ENCODE peak calls at places on chromosomes 13 and 19, in five cellular contexts. J, A, H, N and L are unnamed samples.

GRCh38 chr13:32174366-32174765 is 140.8 kb downstream of the ZAR1L start:
- DNase-seq in J (no peak), A (no peak), H (no peak), N (no peak), L (no peak)

GRCh38 chr19:13796301-13797057 is 1.2 kb downstream of the ZSWIM4 start:
- DNase-seq in J (peak; percentile 64), A (peak; percentile 96), H (peak; percentile 53), N (peak; percentile 87), L (peak; percentile 98)

GRCh38 chr19:22606954-22607652 is 27.0 kb upstream of the ZNF492 start:
- DNase-seq in J (no peak), A (no peak), H (no peak), N (peak; percentile 2), L (peak; percentile 44)

GRCh38 chr19:53992815-53993214 is 1.4 kb downstream of the CACNG6 start:
- DNase-seq in J (no peak), A (no peak), H (no peak), N (no peak), L (no peak)

GRCh38 chr13:41455725-41456419 is 1.5 kb upstream of the RGCC start:
- DNase-seq in J (no peak), A (no peak), H (no peak), N (no peak), L (no peak)

GRCh38 chr13:38684714-38685113 is 2.2 kb upstream of the FREM2 start:
- DNase-seq in J (no peak), A (no peak), H (no peak), N (no peak), L (no peak)

GRCh38 chr19:2371656-2372055 is 11.6 kb downstream of the TMPRSS9 start:
- DNase-seq in J (no peak), A (peak; percentile 22), H (no peak), N (no peak), L (peak; percentile 89)

GRCh38 chr13:23770428-23770827 is 118.8 kb downstream of the MIPEP start:
- DNase-seq in J (no peak), A (no peak), H (no peak), N (no peak), L (no peak)

GRCh38 chr19:18193388-18194207 is 580 bp downstream of the MPV17L2 start:
- DNase-seq in J (no peak), A (no peak), H (no peak), N (no peak), L (peak; percentile 72)
- TF ChIP-seq CTCF in J (no peak), A (no peak), H (no peak), N (no peak), L (no peak)

GRCh38 chr13:48626077-48626449 is 27.7 kb upstream of the CYSLTR2 start:
- DNase-seq in J (no peak), A (no peak), H (no peak), N (no peak), L (no peak)
- H3K27ac ChIP-seq in J (peak overlapping the region; percentile 52), A (no peak overlapping the region), H (no peak overlapping the region), N (no peak overlapping the region), L (peak overlapping the region; percentile 26)

GRCh38 chr19:51946602-51947001 is 19.3 kb downstream of the ZNF613 start:
- DNase-seq in J (no peak), A (no peak), H (no peak), N (no peak), L (no peak)
- H3K9me3 ChIP-seq in J (peaks cover 12% of the 10 kb centered on the region), A (peaks cover 62% of the 10 kb centered on the region), H (peaks cover 96% of the 10 kb centered on the region), N (peaks cover 90% of the 10 kb centered on the region), L (peaks cover 38% of the 10 kb centered on the region)

GRCh38 chr13:85896516-85897450 is 97.6 kb upstream of the SLITRK6 start:
- DNase-seq in J (no peak), A (peak; percentile 82), H (no peak), N (no peak), L (no peak)
- TF ChIP-seq CTCF in J (no peak), A (peak; percentile 32), H (no peak), N (no peak), L (no peak)

GRCh38 chr19:56119585-56119978 is 1.5 kb downstream of the ZNF787 start:
- DNase-seq in J (no peak), A (peak; percentile 32), H (peak; percentile 61), N (no peak), L (peak; percentile 87)
- H3K27ac ChIP-seq in J (peak overlapping the region; percentile 90), A (peak overlapping the region; percentile 78), H (peak overlapping the region; percentile 95), N (peak overlapping the region; percentile 78), L (peak overlapping the region; percentile 80)

GRCh38 chr19:14798760-14799159 is 20.4 kb upstream of the ADGRE2 start:
- DNase-seq in J (no peak), A (no peak), H (no peak), N (no peak), L (no peak)
- H3K9me3 ChIP-seq in J (no peaks in the 10 kb centered on the region), A (no peaks in the 10 kb centered on the region), H (no peaks in the 10 kb centered on the region), N (no peaks in the 10 kb centered on the region), L (no peaks in the 10 kb centered on the region)

GRCh38 chr19:3975637-3976087 is 4.8 kb upstream of the DAPK3 start:
- DNase-seq in J (no peak), A (no peak), H (no peak), N (no peak), L (peak; percentile 55)

GRCh38 chr19:3976495-3977241 is 5.8 kb upstream of the DAPK3 start:
- DNase-seq in J (peak; percentile 72), A (no peak), H (no peak), N (peak; percentile 64), L (peak; percentile 94)

GRCh38 chr19:3979289-3979673 is 6.0 kb downstream of the EEF2 start:
- DNase-seq in J (no peak), A (no peak), H (no peak), N (no peak), L (peak; percentile 74)

GRCh38 chr19:3978145-3978544 is 7.1 kb downstream of the EEF2 start:
- DNase-seq in J (no peak), A (no peak), H (no peak), N (no peak), L (peak; percentile 68)

DNA sequence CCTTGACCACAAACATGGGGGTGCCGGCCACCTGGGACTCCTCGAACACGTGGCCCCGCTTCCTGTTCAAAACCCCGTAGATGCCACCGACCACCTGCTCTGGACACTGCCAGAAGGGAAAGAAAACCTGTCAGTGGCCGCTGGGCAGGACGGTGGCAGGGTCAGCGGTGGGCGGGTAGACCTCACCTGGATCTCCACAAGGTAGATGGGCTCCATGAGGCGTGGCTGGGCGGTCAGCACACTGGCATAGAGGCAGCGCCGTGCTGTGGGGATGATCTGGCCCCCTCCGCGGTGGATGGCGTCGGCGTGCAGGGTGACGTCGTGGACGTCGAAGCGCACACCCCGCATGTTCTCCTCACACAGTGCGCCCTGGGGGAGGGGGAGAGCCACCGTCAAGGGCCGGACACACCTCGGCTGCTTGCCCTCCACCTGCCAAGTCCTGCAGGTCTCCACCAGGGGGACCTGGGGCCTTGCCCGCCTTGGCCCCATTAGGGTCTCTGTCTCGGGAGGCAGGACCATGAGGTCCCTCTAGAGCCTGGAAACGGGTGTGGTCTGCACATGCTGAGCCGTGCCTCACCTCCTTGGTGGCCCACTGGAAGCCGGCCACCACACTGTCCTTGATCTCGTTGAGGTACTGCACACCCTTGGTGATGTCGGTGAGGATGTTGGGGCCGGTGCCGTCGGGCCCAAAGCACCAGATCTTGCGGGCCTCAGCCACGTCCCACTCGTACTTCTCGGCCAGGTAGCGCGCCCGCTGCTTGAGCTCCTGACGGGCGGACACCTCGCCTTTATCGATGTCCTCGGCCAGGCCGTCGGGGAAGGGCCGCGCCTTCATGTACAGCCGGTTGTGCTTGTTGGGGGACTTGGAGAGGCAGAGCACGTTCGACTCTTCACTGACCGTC is 6.6 kb upstream of the DAPK3 start:
- DNase-seq in J (no peak), A (no peak), H (no peak), N (no peak), L (peak; percentile 56)
- TF ChIP-seq CTCF in J (no peak), A (peak; percentile 14), H (no peak), N (no peak), L (peak; percentile 19)

DNA sequence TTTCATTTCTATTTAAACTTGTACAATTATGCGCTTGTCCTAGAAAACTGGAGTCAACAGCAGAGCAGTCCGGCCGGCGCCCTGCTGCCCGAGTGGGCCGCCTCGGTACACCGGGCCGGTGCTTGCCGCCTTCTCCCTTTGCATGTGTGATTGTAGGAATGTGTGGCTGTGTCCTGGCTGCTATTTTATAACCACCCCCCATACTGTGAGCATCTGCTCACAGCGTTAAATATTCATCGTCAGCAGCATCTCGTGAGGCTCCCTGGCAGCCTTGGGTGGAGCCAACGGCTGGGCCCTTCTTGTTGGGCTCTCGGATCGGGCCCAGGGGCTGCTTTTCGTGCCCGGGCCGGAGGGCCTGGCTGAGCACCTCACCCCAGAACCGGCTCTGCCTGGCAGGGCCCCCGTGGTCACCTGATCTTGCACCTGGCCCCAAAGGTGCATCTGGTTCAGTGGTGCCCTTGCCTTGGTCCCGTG is 10.6 kb downstream of the PIAS4 start:
- DNase-seq in J (no peak), A (no peak), H (no peak), N (no peak), L (peak; percentile 47)
- H3K27ac ChIP-seq in J (no peak overlapping the region), A (no peak overlapping the region), H (no peak overlapping the region), N (no peak overlapping the region), L (no peak overlapping the region)

GRCh38 chr13:63311587-63311986 is 1895.9 kb upstream of the PCDH20 start:
- DNase-seq in J (no peak), A (no peak), H (no peak), N (no peak), L (no peak)

GRCh38 chr13:63307239-63307638 is 1891.6 kb upstream of the PCDH20 start:
- DNase-seq in J (no peak), A (no peak), H (no peak), N (no peak), L (no peak)

GRCh38 chr13:63305641-63306133 is 1890.0 kb upstream of the PCDH20 start:
- DNase-seq in J (no peak), A (no peak), H (no peak), N (no peak), L (no peak)

GRCh38 chr13:63304497-63304896 is 1888.8 kb upstream of the PCDH20 start:
- DNase-seq in J (no peak), A (no peak), H (no peak), N (no peak), L (no peak)

DNA sequence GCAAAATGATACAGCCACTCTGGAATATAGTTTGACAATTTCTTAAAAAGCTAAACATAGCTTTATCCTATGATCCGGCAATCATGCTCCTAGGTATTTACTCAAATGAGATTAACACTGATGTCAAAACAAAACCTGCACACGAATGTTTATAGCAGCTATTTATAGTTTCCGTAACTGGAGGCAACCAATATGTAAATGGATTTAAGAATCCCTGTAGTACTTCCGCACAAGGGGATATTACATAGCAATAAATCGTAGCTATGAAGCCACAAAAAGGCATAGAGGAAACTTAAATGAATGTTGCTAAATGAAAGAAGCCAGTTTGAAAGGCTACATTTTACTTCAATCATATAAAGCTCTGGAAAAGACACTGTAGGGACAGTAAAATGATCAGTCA is 1892.9 kb upstream of the PCDH20 start:
- DNase-seq in J (no peak), A (no peak), H (no peak), N (no peak), L (no peak)
- H3K9me3 ChIP-seq in J (no peaks in the 10 kb centered on the region), A (no peaks in the 10 kb centered on the region), H (no peaks in the 10 kb centered on the region), N (no peaks in the 10 kb centered on the region), L (no peaks in the 10 kb centered on the region)

DNA sequence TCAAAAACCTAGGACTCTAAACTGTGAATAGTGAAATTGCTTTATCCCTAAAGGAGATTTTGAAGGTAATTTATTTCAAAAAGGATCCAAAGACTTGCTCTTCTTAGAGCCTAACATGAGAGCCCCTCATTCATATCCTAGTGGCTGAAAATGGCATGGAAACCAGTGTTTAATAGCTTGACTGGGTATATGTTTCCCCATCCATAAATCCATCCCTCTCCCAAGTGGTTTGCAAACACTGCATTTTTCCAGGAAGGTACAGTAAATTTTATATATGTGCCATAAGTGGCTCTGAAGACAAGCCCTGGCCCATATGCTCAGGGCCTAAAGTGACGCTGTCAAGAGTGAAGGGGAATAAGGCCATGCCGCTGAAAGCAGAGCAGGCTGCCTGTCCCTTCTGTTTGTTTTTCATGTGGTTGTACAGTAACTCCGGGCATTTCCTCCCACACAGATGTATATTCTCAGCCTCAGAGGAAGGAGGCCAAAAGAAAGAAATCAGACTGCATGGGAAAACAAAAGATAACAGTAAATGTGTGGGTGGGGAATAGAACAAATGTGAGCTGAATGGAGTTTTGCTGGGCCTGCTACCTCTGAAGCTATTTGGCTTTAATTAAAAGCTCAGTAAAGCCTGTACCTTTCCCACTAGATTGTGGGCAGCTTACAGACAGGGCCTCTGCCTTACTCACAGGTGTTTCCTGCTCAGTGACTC is 181.9 kb downstream of the PCDH9 start:
- DNase-seq in J (no peak), A (peak; percentile 9), H (no peak), N (no peak), L (peak; percentile 38)
- TF ChIP-seq CTCF in J (no peak), A (no peak), H (no peak), N (no peak), L (peak; percentile 9)